ENCODE peak calls at places on chromosome 16, in seven cellular contexts. P, V, Y, D, Z, N and S are unnamed samples.

GRCh38 chr16:24700549-24701392 is 28.7 kb upstream of the TNRC6A start:
- DNase-seq in Z (peak; percentile 89), N (peak; percentile 99), Y (peak; percentile 96), P (peak; percentile 96), V (peak; percentile 93), D (peak; percentile 63), S (peak; percentile 97)

GRCh38 chr16:14289692-14290340 is 218.7 kb downstream of the MRTFB start:
- DNase-seq in V (peak; percentile 20), D (no peak), N (peak; percentile 21), Z (peak; percentile 60), Y (no peak), P (no peak), S (peak; percentile 13)

GRCh38 chr16:72637306-72637705 is 410.6 kb downstream of the ZFHX3 start:
- DNase-seq in P (no peak), V (peak; percentile 91), N (peak; percentile 87), Y (no peak), Z (no peak), D (no peak), S (peak; percentile 75)

GRCh38 chr16:50306287-50306686 is 39.9 kb downstream of the ADCY7 start:
- DNase-seq in P (peak; percentile 41), N (no peak), Y (no peak), Z (no peak), V (no peak), D (no peak), S (no peak)

GRCh38 chr16:28845173-28846079 is 722 bp downstream of the TUFM start:
- DNase-seq in Y (no peak), D (no peak), V (peak; percentile 79), N (peak; percentile 68), Z (peak; percentile 48), P (no peak), S (no peak)

GRCh38 chr16:85360323-85361277 is 248.3 kb upstream of the CIBAR2 start:
- DNase-seq in N (no peak), Y (no peak), V (peak; percentile 79), Z (no peak), D (no peak), P (peak; percentile 79), S (no peak)

GRCh38 chr16:11650641-11651591 is 17.3 kb upstream of the SNN start:
- DNase-seq in Z (no peak), D (no peak), V (no peak), P (no peak), Y (no peak), N (no peak), S (no peak)

GRCh38 chr16:10277597-10277996 is 95.4 kb upstream of the GRIN2A start:
- DNase-seq in Z (no peak), N (no peak), V (no peak), Y (no peak), D (no peak), P (no peak), S (no peak)

GRCh38 chr16:67186550-67186950 is 2.8 kb upstream of the MATCAP1 start:
- DNase-seq in N (peak; percentile 74), Y (no peak), P (no peak), V (peak; percentile 35), Z (no peak), D (no peak), S (peak; percentile 49)

GRCh38 chr16:67183627-67184452 is at the start of gene MATCAP1:
- DNase-seq in Y (no peak), D (peak; percentile 96), N (peak; percentile 98), P (peak; percentile 98), Z (peak; percentile 99), V (peak; percentile 96), S (peak; percentile 93)

GRCh38 chr16:67184453-67185002 is 765 bp upstream of the MATCAP1 start:
- DNase-seq in D (no peak), V (no peak), Z (no peak), Y (no peak), P (no peak), N (no peak), S (no peak)

GRCh38 chr16:67185866-67186134 is 2.0 kb upstream of the MATCAP1 start:
- DNase-seq in Y (no peak), V (no peak), N (no peak), D (no peak), P (no peak), Z (no peak), S (no peak)

DNA sequence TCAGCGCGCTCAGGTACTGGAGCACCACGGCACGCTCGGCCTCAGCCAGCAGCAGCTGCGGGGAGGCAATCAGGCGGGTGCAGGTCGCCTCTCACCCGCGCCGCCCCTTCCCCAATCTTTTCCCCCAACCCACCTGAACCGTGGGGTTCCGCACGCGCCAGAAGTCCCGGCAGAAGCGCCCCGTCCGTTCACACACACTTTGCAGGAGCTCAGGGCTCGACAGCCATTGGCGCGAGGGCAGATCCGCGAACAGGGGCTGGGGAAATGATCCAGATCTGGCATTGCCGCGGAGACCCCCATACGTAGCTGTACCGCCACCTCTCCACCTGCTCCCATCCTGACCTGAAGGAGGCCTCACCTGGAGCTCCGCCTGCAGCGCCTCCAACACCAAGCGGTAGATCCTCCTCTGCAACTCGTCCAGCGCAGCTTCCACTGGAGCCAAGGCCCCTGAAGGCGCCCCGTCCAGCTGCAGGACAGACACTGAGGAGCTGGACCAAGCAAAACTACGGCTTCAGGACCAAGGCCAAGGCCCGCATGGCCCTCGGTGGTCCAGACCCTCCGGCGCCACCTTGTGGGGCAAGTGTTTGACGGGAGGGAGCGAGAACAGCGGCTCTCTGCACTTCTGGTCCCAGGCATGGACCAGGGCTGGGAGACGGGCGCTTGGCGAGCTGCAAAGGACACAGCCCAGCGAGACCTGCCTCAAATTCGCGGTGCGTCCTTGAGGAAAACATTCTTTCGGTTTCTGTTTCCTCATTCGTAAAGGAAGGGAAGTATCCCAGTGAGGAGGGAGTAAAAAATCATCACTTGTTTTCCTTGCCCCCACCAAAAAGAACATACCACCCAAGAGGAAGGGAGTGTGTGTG is 1.5 kb upstream of the MATCAP1 start:
- DNase-seq in D (peak; percentile 96), V (peak; percentile 68), Z (peak; percentile 73), P (peak; percentile 96), Y (no peak), N (peak; percentile 96), S (peak; percentile 83)
- H3K4me3 ChIP-seq in D (peak overlapping the region; percentile 88), V (no peak overlapping the region), Z (no peak overlapping the region), P (peak overlapping the region; percentile 73), Y (peak overlapping the region; percentile 53), N (peak overlapping the region; percentile 21), S (no peak overlapping the region)

DNA sequence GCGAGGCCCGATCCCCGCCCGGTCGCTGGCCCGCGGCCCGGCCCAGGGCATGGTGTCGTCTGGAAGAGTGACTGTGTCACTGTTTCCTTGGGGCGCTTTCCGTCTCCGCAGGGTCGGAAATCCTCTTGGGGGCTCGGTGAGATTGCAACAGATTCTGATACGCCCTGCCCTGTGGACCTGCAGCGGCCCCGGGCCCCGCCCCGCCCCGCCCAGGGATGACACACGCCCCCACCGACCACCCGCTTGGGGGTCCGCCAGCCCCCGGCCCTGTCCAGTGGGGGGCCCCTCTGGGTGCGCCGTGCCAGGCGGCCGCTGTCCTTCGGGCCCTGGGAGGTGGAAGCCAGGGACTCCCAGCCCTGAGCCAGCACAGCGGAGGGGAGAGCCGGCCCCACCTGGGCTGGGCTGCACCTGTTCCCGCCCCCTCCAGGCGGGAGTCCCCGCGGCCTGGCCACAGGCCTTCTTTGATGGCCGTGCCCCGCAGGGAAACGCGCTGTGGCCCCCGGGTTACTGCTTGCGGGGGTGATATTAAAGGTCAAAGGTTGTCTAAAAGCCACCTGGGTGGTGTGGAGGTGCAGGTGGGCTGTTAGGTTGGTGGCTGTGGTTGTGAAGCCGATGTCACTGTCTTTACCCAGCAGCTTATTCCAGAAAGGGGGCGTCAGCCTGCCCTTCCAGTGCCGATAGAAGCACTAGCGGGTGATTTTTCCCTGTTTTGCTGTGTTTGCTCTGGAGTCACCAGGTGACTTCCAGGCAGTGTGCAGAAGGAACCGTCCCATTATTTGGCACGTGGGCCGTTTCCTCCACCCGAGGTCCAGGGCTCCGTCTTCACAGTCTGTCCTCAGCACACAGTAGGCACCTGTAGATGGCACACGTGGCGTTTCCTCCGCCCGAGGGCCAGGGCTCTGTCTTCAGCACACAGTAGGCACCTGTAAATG is 752 bp downstream of the TBC1D24 start:
- DNase-seq in D (peak; percentile 66), N (peak; percentile 31), Y (no peak), Z (peak; percentile 21), P (no peak), V (no peak), S (no peak)
- H3K4me3 ChIP-seq in D (peak overlapping the region; percentile 78), N (peak overlapping the region; percentile 82), Y (peak overlapping the region; percentile 67), Z (peak overlapping the region; percentile 98), P (peak overlapping the region; percentile 76), V (peak overlapping the region; percentile 65), S (peak overlapping the region; percentile 53)

GRCh38 chr16:30558789-30559377 is 709 bp upstream of the ZNF764 start:
- DNase-seq in V (no peak), D (no peak), Z (no peak), N (no peak), P (no peak), Y (no peak), S (no peak)

GRCh38 chr16:30557950-30558788 is at the start of gene ZNF764:
- DNase-seq in Z (peak; percentile 96), D (peak; percentile 98), N (peak; percentile 99), P (peak; percentile 99), V (peak; percentile 93), Y (peak; percentile 98), S (peak; percentile 99)

GRCh38 chr16:30562021-30562420 is 3.8 kb upstream of the ZNF764 start:
- DNase-seq in N (no peak), Z (no peak), V (no peak), D (no peak), P (no peak), Y (no peak), S (no peak)

GRCh38 chr16:30559690-30560089 is 1.5 kb upstream of the ZNF764 start:
- DNase-seq in D (no peak), N (no peak), V (no peak), P (no peak), Y (no peak), Z (no peak), S (no peak)

DNA sequence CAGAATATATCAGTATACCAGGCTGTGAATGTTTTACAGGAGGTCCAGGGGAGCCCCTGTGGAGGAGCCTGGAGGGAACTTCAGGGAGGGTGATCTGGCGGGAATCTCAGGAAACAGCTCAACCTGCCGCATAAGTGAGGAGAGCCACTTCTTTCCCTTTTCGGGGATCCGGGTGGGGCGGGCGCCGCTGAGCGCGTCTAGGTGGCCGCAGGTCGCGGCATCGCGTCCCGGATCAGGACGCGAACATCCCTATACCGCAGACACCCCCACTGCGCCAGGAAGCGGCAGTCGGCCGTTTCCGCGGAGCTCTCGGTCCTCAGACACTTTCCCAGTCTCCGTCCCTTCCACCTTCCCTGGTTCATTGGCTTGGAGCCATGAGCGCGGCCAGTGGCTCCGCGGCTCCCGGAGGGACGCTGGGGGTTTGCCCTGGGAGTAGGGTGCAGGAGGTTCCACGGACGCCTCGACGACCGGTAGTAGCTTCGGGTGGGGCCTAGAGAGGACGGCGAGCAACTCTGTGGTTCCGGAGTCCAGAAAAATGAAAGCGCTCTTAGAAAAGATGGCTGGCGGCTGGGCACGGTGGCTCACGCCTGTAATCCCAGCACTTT is 3.1 kb upstream of the ZNF764 start:
- DNase-seq in Y (no peak), D (peak; percentile 81), V (no peak), Z (no peak), P (no peak), N (peak; percentile 23), S (peak; percentile 45)
- H3K4me3 ChIP-seq in Y (peak overlapping the region; percentile 43), D (peak overlapping the region; percentile 64), V (peak overlapping the region; percentile 36), Z (peak overlapping the region; percentile 45), P (peak overlapping the region; percentile 55), N (peak overlapping the region; percentile 15), S (peak overlapping the region; percentile 41)

GRCh38 chr16:30922960-30923535 is 324 bp upstream of the FBXL19 start:
- DNase-seq in Z (peak; percentile 97), N (peak; percentile 100), P (peak; percentile 100), D (peak; percentile 99), V (peak; percentile 98), Y (peak; percentile 100), S (peak; percentile 100)
- H3K4me3 ChIP-seq in Z (peak overlapping the region; percentile 87), N (peak overlapping the region; percentile 93), P (peak overlapping the region; percentile 90), D (peak overlapping the region; percentile 63), V (peak overlapping the region; percentile 55), Y (peak overlapping the region; percentile 92), S (peak overlapping the region; percentile 97)